ENCODE peak calls at places on chromosome 22, in five cellular contexts. M, P, F, C and Z are unnamed samples.

GRCh38 chr22:47301820-47302475 is 539.5 kb downstream of the TBC1D22A start:
- DNase-seq in P (no peak), F (no peak), M (no peak), C (no peak), Z (no peak)

GRCh38 chr22:40123387-40123786 is 54.3 kb upstream of the TNRC6B start:
- DNase-seq in C (no peak), P (peak), M (no peak), F (peak), Z (no peak)

GRCh38 chr22:46280999-46281623 is 13.3 kb downstream of the TTC38 start:
- DNase-seq in M (no peak), F (no peak), P (no peak), C (no peak), Z (no peak)

GRCh38 chr22:42338502-42338901 is 68.0 kb upstream of the TCF20 start:
- DNase-seq in P (no peak), C (no peak), M (no peak), F (no peak), Z (no peak)

GRCh38 chr22:24410110-24410856 is 17.1 kb upstream of the ADORA2A start:
- DNase-seq in P (no peak), C (peak), M (no peak), F (no peak), Z (no peak)

GRCh38 chr22:46036558-46037408 is 59.8 kb upstream of the WNT7B start:
- DNase-seq in C (no peak), F (no peak), M (no peak), P (peak), Z (no peak)

GRCh38 chr22:49760630-49761571 is 66.8 kb downstream of the BRD1 start:
- DNase-seq in C (no peak), P (no peak), M (no peak), F (peak), Z (no peak)

GRCh38 chr22:18987765-18988164 is 51.7 kb upstream of the PRODH start:
- DNase-seq in M (no peak), F (no peak), P (no peak), C (no peak), Z (no peak)

GRCh38 chr22:28111501-28111900 is 192.4 kb upstream of the PITPNB start:
- DNase-seq in M (no peak), C (no peak), P (no peak), F (no peak), Z (no peak)

GRCh38 chr22:38202437-38203089 is 769 bp downstream of the MAFF start:
- DNase-seq in F (peak), P (peak), C (peak), M (no peak), Z (peak)

GRCh38 chr22:22993184-22993583 is 77.1 kb upstream of the GNAZ start:
- DNase-seq in P (no peak), C (no peak), M (no peak), F (no peak), Z (no peak)

GRCh38 chr22:45164217-45165123 is 745 bp downstream of the NUP50 start:
- DNase-seq in P (no peak), F (peak), M (no peak), C (no peak), Z (no peak)

GRCh38 chr22:45717787-45718186 is 46.2 kb downstream of the ATXN10 start:
- DNase-seq in M (no peak), F (no peak), C (peak), P (no peak), Z (peak)

GRCh38 chr22:44996648-44997047 is 13.2 kb downstream of the PHF21B start:
- DNase-seq in F (no peak), M (no peak), P (no peak), C (no peak), Z (no peak)

GRCh38 chr22:19103881-19104821 is 18.1 kb downstream of the DGCR2 start:
- DNase-seq in C (peak), F (no peak), M (no peak), P (no peak), Z (peak)

GRCh38 chr22:46735747-46736608 is 2.1 kb downstream of the CERK start:
- DNase-seq in C (no peak), M (no peak), P (no peak), F (no peak), Z (no peak)

GRCh38 chr22:50084085-50084484 is 1.1 kb downstream of the MLC1 start:
- DNase-seq in C (no peak), P (no peak), F (no peak), M (no peak), Z (no peak)

GRCh38 chr22:48577014-48577690 is 1250.5 kb downstream of the BRD1 start:
- DNase-seq in C (no peak), P (no peak), M (no peak), F (no peak), Z (no peak)

GRCh38 chr22:49564666-49565515 is 262.8 kb downstream of the BRD1 start:
- DNase-seq in M (no peak), F (no peak), P (peak), C (no peak), Z (no peak)

GRCh38 chr22:50170453-50171318 is at the start of gene PANX2:
- DNase-seq in C (no peak), P (no peak), F (no peak), M (no peak), Z (no peak)

GRCh38 chr22:49454726-49455125 is 372.9 kb downstream of the BRD1 start:
- DNase-seq in C (no peak), P (no peak), F (no peak), M (no peak), Z (no peak)

GRCh38 chr22:45131749-45132148 is 32.0 kb upstream of the NUP50 start:
- DNase-seq in C (no peak), F (peak), P (peak), M (no peak), Z (no peak)

GRCh38 chr22:28989035-28989464 is 72.6 kb downstream of the C22orf31 start:
- DNase-seq in M (no peak), P (no peak), F (no peak), C (no peak), Z (no peak)

GRCh38 chr22:27747396-27748256 is 53.9 kb downstream of the MN1 start:
- DNase-seq in P (peak), F (no peak), C (no peak), M (no peak), Z (no peak)

GRCh38 chr22:36922752-36923457 is 9.5 kb downstream of the CSF2RB start:
- DNase-seq in F (no peak), M (no peak), C (no peak), P (no peak), Z (no peak)

GRCh38 chr22:36921309-36922096 is 8.1 kb downstream of the CSF2RB start:
- DNase-seq in F (no peak), M (no peak), C (no peak), P (peak), Z (no peak)

GRCh38 chr22:36924151-36924698 is 10.8 kb downstream of the CSF2RB start:
- DNase-seq in F (no peak), C (no peak), P (no peak), M (no peak), Z (no peak)

GRCh38 chr22:36923458-36923784 is 10.0 kb downstream of the CSF2RB start:
- DNase-seq in M (no peak), C (no peak), P (no peak), F (no peak), Z (no peak)

DNA sequence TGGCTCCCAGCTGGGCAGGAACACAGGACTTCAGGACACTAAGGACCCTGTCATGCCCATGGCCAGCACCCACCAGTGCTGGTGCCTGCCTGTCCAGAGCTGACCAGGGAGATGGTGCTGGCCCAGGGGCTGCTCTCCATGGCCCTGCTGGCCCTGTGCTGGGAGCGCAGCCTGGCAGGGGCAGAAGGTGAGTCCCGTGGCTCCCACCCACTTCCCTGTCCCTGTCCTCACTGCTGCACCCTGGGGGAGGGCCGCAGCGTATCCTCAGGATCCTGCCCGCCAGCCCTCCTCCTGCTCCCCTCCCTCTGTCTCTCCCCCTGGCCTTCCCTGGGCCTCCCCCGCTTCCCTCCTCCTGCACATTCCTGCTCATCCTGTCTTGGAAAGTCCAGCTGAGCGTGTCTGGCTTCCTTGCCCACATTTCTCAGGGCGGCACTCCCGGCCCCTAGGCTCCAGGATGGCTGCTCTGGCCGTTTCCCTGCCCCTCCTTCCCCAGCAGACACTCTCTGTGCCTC is 8.7 kb downstream of the CSF2RB start:
- DNase-seq in M (no peak), P (no peak), F (no peak), C (no peak), Z (no peak)
- TF ChIP-seq CTCF in M (no peak), P (no peak), F (no peak), C (no peak), Z (no peak)

DNA sequence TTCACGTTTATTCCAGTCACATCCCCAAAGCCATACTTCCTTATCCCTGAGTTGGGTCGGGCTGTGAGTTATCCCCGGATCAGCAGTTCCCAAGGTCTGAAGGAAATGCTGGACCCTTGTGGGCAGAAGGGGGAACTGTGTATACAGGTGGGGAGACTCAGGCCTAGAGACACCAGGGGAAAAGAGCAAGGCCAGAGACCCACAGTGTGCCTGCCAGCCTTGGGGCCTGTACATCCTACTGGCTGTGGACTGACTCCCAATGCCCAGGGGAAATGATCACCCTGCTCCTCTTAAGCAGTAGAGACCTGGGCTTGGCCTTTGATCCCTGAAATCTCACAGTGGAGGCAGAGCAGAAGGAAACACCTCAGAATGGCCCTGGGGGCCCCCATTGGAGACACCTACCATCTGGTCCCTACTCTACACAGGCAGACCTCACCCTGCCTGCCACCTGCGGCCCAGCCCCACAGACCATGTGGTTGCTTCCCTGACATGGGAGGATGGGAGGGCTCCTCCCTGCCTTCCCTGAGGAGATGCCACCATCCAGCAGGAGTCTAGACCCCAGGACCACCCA is 1.3 kb downstream of the SELENOM start:
- DNase-seq in P (peak), C (no peak), F (no peak), M (no peak), Z (no peak)
- H3K4me3 ChIP-seq in P (peak), C (peak), F (peak), M (peak), Z (peak)

GRCh38 chr22:36065775-36066544 is 37.3 kb upstream of the RBFOX2 start:
- DNase-seq in M (peak), C (peak), P (peak), F (peak), Z (peak)
- H3K27ac ChIP-seq in M (peak), C (peak), P (peak), F (peak), Z (peak)

GRCh38 chr22:32636884-32637283 is 162.3 kb downstream of the FBXO7 start:
- DNase-seq in M (no peak), C (no peak), P (no peak), F (no peak), Z (no peak)
- TF ChIP-seq CTCF in M (no peak), C (no peak), P (no peak), F (no peak), Z (peak)

GRCh38 chr22:20615533-20616450 is 108.4 kb downstream of the MED15 start:
- DNase-seq in M (no peak), C (no peak), P (no peak), F (no peak), Z (no peak)

GRCh38 chr22:20618488-20618887 is 111.1 kb downstream of the MED15 start:
- DNase-seq in C (no peak), M (no peak), F (no peak), P (no peak), Z (no peak)

GRCh38 chr22:20616451-20617043 is 109.1 kb downstream of the MED15 start:
- DNase-seq in M (no peak), P (no peak), F (no peak), C (no peak), Z (no peak)

GRCh38 chr22:20621162-20621561 is 113.8 kb downstream of the MED15 start:
- DNase-seq in F (no peak), M (no peak), P (no peak), C (no peak), Z (no peak)

GRCh38 chr22:20619042-20619892 is 111.9 kb downstream of the MED15 start:
- DNase-seq in M (no peak), P (no peak), F (no peak), C (no peak), Z (no peak)
- H3K4me3 ChIP-seq in M (no peak), P (no peak), F (no peak), C (no peak), Z (no peak)

GRCh38 chr22:17436382-17436951 is 67.2 kb downstream of the CECR2 start:
- DNase-seq in M (no peak), F (no peak), P (no peak), C (no peak), Z (no peak)
- H3K27ac ChIP-seq in M (no peak), F (peak), P (no peak), C (no peak), Z (no peak)